ENCODE peak calls at places on chromosomes 4 and X, in four cellular contexts. P, Q, K and W are unnamed samples.

GRCh38 chr4:156763511-156763910 is 208.1 kb downstream of the PDGFC start:
- DNase-seq in P (no peak), Q (no peak), K (no peak), W (no peak)

GRCh38 chrX:103533428-103534216 is 14.3 kb upstream of the RAB40A start:
- DNase-seq in P (peak; percentile 55), Q (peak; percentile 43), K (peak; percentile 69), W (peak; percentile 75)

GRCh38 chr4:160373911-160374310 is 1271.0 kb downstream of the RAPGEF2 start:
- DNase-seq in P (peak; percentile 37), Q (no peak), K (no peak), W (no peak)

GRCh38 chr4:4871267-4872147 is 12.0 kb downstream of the MSX1 start:
- DNase-seq in P (no peak), Q (no peak), K (no peak), W (no peak)

GRCh38 chrX:130726661-130727060 is 176.3 kb downstream of the ENOX2 start:
- DNase-seq in P (peak; percentile 44), Q (no peak), K (no peak), W (peak; percentile 57)

GRCh38 chr4:13546855-13547562 is 2.7 kb upstream of the NKX3-2 start:
- DNase-seq in P (no peak), Q (no peak), K (peak; percentile 30), W (no peak)

GRCh38 chr4:139440971-139441370 is 12.9 kb upstream of the RAB33B start:
- DNase-seq in P (peak; percentile 69), Q (no peak), K (no peak), W (no peak)

GRCh38 chr4:145936142-145937020 is 2.2 kb downstream of the ZNF827 start:
- DNase-seq in P (peak; percentile 55), Q (no peak), K (peak; percentile 92), W (peak; percentile 81)

GRCh38 chr4:185421366-185422124 is 4.2 kb downstream of the UFSP2 start:
- DNase-seq in P (no peak), Q (no peak), K (no peak), W (peak; percentile 62)

GRCh38 chr4:147924604-147925412 is 192.9 kb downstream of the ARHGAP10 start:
- DNase-seq in P (peak; percentile 15), Q (no peak), K (no peak), W (peak; percentile 44)

GRCh38 chrX:150087612-150088011 is 149.3 kb upstream of the EOLA2 start:
- DNase-seq in P (no peak), Q (no peak), K (no peak), W (no peak)
- TF ChIP-seq CTCF in P (no peak), Q (no peak), K (no peak), W (no peak)

DNA sequence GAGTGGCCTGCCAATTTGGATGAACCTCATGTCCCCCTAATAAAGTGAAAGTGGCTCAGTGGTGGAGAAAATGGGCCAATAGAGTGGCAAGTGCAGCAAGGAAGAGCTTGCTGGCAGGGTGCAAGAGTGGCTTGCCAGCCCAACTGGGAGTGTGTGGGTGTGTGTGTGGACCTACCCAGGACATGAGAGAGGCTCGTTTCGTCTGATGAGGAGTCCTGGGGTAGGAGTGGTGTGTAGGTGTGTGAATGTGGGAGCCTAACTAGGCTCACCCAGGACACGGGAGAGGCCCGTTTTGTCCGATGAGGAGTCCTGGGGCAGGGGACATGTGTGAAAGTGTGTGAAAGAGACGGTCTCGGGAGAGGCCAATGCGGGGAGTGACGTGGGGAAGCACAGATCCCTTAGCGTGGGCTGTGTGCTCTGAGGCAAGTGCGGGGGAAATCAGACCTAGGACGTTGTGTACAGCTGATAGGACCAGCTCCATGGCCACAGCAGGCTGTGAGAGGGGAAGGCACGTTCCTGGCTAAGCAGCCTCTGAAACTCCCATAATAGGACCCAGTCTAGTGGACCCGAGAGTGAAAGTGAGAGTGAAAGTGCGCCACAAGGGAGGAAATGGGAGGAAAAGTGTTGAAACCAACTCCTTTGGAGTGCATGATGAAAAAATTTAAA is 5.3 kb downstream of the GAGE10 start:
- DNase-seq in P (no peak), Q (no peak), K (no peak), W (peak; percentile 8)
- H3K4me3 ChIP-seq in P (no peak overlapping the region), Q (peak overlapping the region; percentile 73), K (no peak overlapping the region), W (no peak overlapping the region)

DNA sequence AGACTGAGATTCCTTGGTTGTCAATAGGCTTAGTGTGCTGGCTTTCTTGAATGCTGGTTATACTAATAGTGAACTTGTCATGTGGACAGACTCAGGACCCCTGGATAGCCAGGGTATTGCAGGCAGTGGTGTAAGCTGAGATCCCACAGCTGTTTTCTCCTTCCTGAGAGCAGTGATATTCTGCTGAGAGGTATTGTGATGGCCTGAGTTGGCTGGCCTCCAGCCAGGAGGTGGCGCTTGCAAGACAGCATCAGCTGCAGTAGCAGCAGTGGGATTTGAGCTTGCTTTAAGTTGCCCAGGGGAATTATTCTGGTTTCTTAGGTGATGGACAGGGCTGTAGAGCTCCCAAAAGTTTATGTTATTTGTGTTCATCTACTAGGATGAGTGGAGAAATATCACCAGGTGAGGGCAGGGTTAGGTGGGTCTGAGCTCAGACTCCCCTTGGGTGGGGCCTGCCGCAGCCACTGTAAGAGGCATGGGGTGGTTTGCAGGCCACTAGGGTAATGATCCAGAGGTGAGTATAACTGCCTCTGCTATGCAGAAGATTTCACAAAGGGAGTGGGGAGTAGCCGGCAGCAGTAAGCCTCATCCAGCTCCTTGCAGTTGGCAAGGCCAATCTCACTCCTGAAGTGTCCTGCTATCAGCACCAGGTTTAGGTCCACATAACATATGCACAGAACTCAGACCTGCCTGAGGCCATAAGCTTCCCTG is 66.2 kb downstream of the IL15 start:
- DNase-seq in P (no peak), Q (no peak), K (peak; percentile 39), W (peak; percentile 23)
- TF ChIP-seq CTCF in P (no peak), Q (no peak), K (peak; percentile 5), W (no peak)

GRCh38 chr4:55079451-55080173 is 45.8 kb downstream of the KDR start:
- DNase-seq in P (no peak), Q (no peak), K (no peak), W (peak; percentile 53)
- H3K4me3 ChIP-seq in P (no peak overlapping the region), Q (no peak overlapping the region), K (no peak overlapping the region), W (no peak overlapping the region)

DNA sequence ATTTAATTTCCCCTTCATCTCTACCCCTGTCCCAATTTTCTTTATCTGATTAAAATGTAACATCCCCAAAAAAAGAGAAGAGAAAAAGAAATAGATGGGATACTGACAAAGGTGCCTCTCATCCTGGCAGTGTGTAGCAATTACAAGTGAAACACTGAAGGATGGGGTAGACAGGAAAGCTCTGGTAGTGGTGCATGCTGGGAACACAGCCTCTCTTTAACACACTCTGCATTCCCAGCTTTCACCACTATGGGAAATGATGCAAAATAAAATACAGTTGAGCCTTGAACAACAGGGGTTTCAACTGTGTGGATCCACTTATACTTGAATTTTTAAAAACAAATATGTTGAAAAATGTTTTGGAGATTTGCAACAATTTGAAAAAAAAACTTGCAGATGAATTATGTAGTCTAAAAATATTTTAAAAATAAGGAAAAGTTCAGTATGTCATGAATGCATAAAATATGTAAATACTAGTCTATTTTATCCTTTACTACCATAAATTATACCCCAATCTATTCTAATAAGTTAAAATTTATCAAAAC is 239.2 kb upstream of the DDX53 start:
- DNase-seq in P (no peak), Q (no peak), K (no peak), W (no peak)
- TF ChIP-seq CTCF in P (no peak), Q (no peak), K (no peak), W (no peak)

DNA sequence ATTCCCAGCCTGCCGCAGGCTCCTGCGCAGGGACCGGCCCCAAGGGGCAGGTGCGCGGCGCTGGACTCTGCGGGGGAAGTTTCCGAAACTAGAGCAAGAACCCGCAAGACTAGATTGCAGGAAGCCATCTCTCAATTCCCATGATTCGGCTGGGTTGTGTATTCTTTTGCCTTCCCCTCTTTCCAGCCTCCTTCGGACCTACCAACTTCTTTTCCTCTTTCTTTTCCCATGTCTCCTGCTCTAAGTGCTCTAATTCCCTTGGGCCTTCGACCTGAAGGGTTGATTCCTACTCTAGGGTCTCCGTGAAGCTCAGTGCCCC is 645 bp upstream of the OPHN1 start:
- DNase-seq in P (no peak), Q (no peak), K (no peak), W (no peak)
- H3K4me3 ChIP-seq in P (peak overlapping the region; percentile 53), Q (peak overlapping the region; percentile 85), K (peak overlapping the region; percentile 41), W (peak overlapping the region; percentile 60)

GRCh38 chr4:1449833-1450741 is 43.8 kb upstream of the NKX1-1 start:
- DNase-seq in P (no peak), Q (no peak), K (no peak), W (no peak)
- TF ChIP-seq CTCF in P (no peak), Q (no peak), K (no peak), W (no peak)

GRCh38 chrX:146186540-146186939 is 368.9 kb downstream of the SLITRK2 start:
- DNase-seq in P (no peak), Q (no peak), K (no peak), W (no peak)
- H3K4me3 ChIP-seq in P (no peak overlapping the region), Q (no peak overlapping the region), K (no peak overlapping the region), W (no peak overlapping the region)

GRCh38 chr4:144647095-144647959 is 1.4 kb downstream of the HHIP start:
- DNase-seq in P (no peak), Q (no peak), K (no peak), W (peak; percentile 75)

GRCh38 chr4:144648042-144648441 is 2.1 kb downstream of the HHIP start:
- DNase-seq in P (no peak), Q (no peak), K (no peak), W (peak; percentile 23)

GRCh38 chr4:144645621-144646522 is at the start of gene HHIP:
- DNase-seq in P (no peak), Q (no peak), K (no peak), W (peak; percentile 90)

GRCh38 chr4:144645102-144645469 is 870 bp upstream of the HHIP start:
- DNase-seq in P (no peak), Q (no peak), K (no peak), W (peak; percentile 35)

GRCh38 chr4:144646523-144647094 is 653 bp downstream of the HHIP start:
- DNase-seq in P (no peak), Q (no peak), K (no peak), W (peak; percentile 32)
- TF ChIP-seq CTCF in P (peak; percentile 25), Q (peak; percentile 10), K (no peak), W (peak; percentile 39)

DNA sequence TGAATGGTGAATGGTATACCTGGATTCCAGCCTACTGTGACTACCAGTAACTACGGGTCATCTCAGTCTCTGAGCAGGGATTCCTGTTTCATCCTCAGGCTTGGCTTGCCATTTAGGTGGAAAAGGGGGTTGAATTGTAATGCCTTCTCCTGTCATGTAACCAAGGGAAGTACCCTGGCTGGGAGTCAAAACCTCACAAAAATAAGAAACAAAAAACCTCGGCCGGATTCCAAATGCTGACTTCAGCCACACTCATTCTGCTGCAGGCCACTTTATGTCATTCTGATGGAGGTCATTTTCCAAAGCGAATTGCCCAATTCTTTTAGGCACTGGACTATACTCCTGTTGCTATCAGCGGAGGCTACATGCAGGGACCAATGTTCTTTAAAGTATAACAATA is 324.7 kb downstream of the LDB2 start:
- DNase-seq in P (no peak), Q (no peak), K (no peak), W (peak; percentile 80)
- H3K4me3 ChIP-seq in P (no peak overlapping the region), Q (no peak overlapping the region), K (no peak overlapping the region), W (no peak overlapping the region)